ENCODE peak calls at places on chromosome 13, in five cellular contexts. L is left ventricle myocardium inferior, O is IMR-90, Z is esophagus squamous epithelium, H is suprapubic skin. B is an unnamed sample. For H3K4me1, the result is how much of the 10 kb centered on the place peaks cover.

GRCh38 chr13:42594577-42595571 is 20.9 kb downstream of the TNFSF11 start:
- DNase-seq in O (peak), H (no peak), L (no peak), Z (no peak), B (no peak)

GRCh38 chr13:49466240-49466914 is 22.3 kb downstream of the SETDB2 start:
- DNase-seq in Z (no peak), H (no peak), O (no peak), L (no peak), B (no peak)

GRCh38 chr13:27117158-27117557 is 54.5 kb downstream of the USP12 start:
- DNase-seq in Z (no peak), L (no peak), H (no peak), O (peak), B (no peak)

GRCh38 chr13:99722419-99722818 is 221.1 kb downstream of the TM9SF2 start:
- DNase-seq in H (no peak), L (no peak), O (no peak), Z (no peak), B (no peak)

GRCh38 chr13:49499889-49500660 is 4.3 kb downstream of the PHF11 start:
- DNase-seq in H (no peak), L (no peak), O (peak), Z (no peak), B (no peak)

GRCh38 chr13:20964904-20965303 is 62.4 kb upstream of the XPO4 start:
- DNase-seq in O (peak), L (no peak), Z (no peak), H (no peak), B (no peak)

GRCh38 chr13:45895880-45896279 is 44.3 kb upstream of the SIAH3 start:
- DNase-seq in L (no peak), O (no peak), Z (no peak), H (no peak), B (no peak)

GRCh38 chr13:26010487-26011207 is 41.2 kb downstream of the SHISA2 start:
- DNase-seq in L (no peak), Z (no peak), O (no peak), H (no peak), B (no peak)

GRCh38 chr13:45728759-45729158 is 26.6 kb downstream of the CBY2 start:
- DNase-seq in Z (no peak), H (no peak), O (no peak), L (no peak), B (no peak)

GRCh38 chr13:43136940-43137574 is 113.7 kb downstream of the DNAJC15 start:
- DNase-seq in Z (no peak), L (no peak), H (no peak), O (no peak), B (no peak)

GRCh38 chr13:44128522-44128921 is 245.1 kb upstream of the SERP2 start:
- DNase-seq in Z (no peak), L (peak), O (peak), H (no peak), B (no peak)

GRCh38 chr13:94413545-94413944 is 65.9 kb downstream of the DCT start:
- DNase-seq in Z (no peak), H (no peak), L (no peak), O (no peak), B (no peak)

GRCh38 chr13:37414667-37415066 is 183.9 kb downstream of the POSTN start:
- DNase-seq in Z (no peak), L (no peak), O (no peak), H (no peak), B (no peak)

GRCh38 chr13:42836930-42837329 is 55.5 kb downstream of the FAM216B start:
- DNase-seq in H (no peak), Z (no peak), L (no peak), O (peak), B (no peak)

GRCh38 chr13:75687145-75687763 is 51.1 kb downstream of the LMO7 start:
- DNase-seq in Z (no peak), O (peak), H (no peak), L (no peak), B (no peak)

GRCh38 chr13:48334534-48335127 is 31.1 kb downstream of the RB1 start:
- DNase-seq in L (no peak), O (peak), Z (no peak), H (no peak), B (no peak)

GRCh38 chr13:98105929-98106336 is 37.0 kb upstream of the FARP1 start:
- DNase-seq in L (peak), H (no peak), O (peak), Z (no peak), B (no peak)

GRCh38 chr13:71359641-71360040 is 507.4 kb downstream of the DACH1 start:
- DNase-seq in O (no peak), Z (no peak), H (no peak), L (no peak), B (no peak)

GRCh38 chr13:50401721-50402510 is 386.7 kb downstream of the KCNRG start:
- DNase-seq in H (no peak), O (peak), L (no peak), Z (no peak), B (no peak)

GRCh38 chr13:57799624-57800023 is 168.1 kb downstream of the PCDH17 start:
- DNase-seq in Z (no peak), O (no peak), H (no peak), L (no peak), B (no peak)

GRCh38 chr13:42477588-42478190 is 96.3 kb upstream of the TNFSF11 start:
- DNase-seq in O (no peak), H (no peak), Z (no peak), L (peak), B (no peak)

GRCh38 chr13:40340368-40341085 is 325.9 kb downstream of the FOXO1 start:
- DNase-seq in H (no peak), O (no peak), Z (no peak), L (no peak), B (no peak)

GRCh38 chr13:96984061-96984508 is 10.2 kb downstream of the OXGR1 start:
- DNase-seq in Z (no peak), H (no peak), L (no peak), O (no peak), B (peak)

GRCh38 chr13:57725480-57725879 is 93.9 kb downstream of the PCDH17 start:
- DNase-seq in H (no peak), Z (no peak), L (no peak), O (no peak), B (no peak)

GRCh38 chr13:48155850-48156249 is 60.9 kb upstream of the MED4 start:
- DNase-seq in O (peak), H (no peak), L (no peak), Z (no peak), B (no peak)

GRCh38 chr13:34993470-34993869 is 51.4 kb downstream of the NBEA start:
- DNase-seq in H (no peak), O (no peak), L (no peak), Z (no peak), B (no peak)

GRCh38 chr13:23378009-23378632 is 55.4 kb downstream of the SACS start:
- DNase-seq in H (no peak), L (no peak), O (peak), Z (no peak), B (no peak)

GRCh38 chr13:73273737-73274136 is 214.9 kb downstream of the KLF5 start:
- DNase-seq in H (no peak), O (peak), Z (no peak), L (no peak), B (no peak)

GRCh38 chr13:31012285-31013024 is 80.0 kb downstream of the TEX26 start:
- DNase-seq in O (peak), Z (no peak), L (no peak), H (no peak), B (no peak)

DNA sequence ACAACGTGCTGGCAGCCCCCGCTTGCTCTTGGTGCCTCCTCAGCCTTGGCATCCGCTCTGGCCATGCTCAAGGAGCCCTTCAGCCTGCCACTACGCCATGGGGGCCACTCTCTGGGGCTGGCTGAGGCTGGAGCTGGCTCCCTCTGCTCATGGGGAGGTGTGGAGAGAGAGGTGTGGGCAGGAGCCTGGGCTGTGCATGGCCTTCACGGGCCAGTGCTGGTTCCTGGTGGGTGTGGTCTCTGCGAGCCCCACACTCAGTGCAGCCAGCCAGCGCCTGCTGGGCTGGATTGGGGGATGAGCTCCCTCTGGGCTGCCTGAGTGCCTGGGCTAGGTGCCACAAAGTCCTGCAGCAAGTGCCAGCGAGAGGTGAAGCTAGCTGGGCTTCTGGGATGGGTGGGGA is 1289.1 kb downstream of the OLFM4 start:
- DNase-seq in O (no peak), Z (no peak), L (no peak), H (no peak), B (no peak)
- H3K27ac ChIP-seq in O (no peak), Z (no peak), L (no peak), H (no peak), B (no peak)

DNA sequence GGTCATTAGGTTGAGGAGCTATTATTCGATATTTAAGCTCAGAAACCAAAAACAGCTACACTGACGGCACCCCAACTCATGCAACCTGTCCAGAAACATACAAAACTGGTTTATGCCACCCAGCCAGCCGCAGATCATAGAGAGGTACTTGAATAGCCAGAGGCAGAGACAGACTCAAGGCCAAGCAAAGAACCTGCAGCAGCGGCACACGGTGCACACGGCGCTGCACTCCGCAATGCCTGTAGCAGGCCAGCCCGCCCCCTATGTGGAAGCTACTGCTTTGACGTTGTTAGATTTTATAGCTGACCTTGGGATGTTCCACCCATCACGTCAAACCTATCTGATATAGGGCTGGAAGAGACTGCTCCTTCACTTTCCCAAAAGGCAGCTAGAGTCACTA is 11.9 kb upstream of the DHRS12 start:
- DNase-seq in L (no peak), O (no peak), H (no peak), Z (no peak), B (no peak)
- TF ChIP-seq CTCF in L (no peak), O (no peak), H (no peak), Z (no peak), B (no peak)

GRCh38 chr13:24624363-24624762 is 55.8 kb upstream of the ATP12A start:
- DNase-seq in O (no peak), Z (no peak), H (no peak), L (no peak), B (no peak)

GRCh38 chr13:24624801-24625231 is 55.4 kb upstream of the ATP12A start:
- DNase-seq in Z (no peak), L (no peak), H (no peak), O (no peak), B (no peak)

GRCh38 chr13:24625324-24625723 is 54.9 kb upstream of the ATP12A start:
- DNase-seq in Z (no peak), H (no peak), O (no peak), L (no peak), B (no peak)

GRCh38 chr13:24622481-24622880 is 57.7 kb upstream of the ATP12A start:
- DNase-seq in H (no peak), L (no peak), Z (no peak), O (no peak), B (no peak)

DNA sequence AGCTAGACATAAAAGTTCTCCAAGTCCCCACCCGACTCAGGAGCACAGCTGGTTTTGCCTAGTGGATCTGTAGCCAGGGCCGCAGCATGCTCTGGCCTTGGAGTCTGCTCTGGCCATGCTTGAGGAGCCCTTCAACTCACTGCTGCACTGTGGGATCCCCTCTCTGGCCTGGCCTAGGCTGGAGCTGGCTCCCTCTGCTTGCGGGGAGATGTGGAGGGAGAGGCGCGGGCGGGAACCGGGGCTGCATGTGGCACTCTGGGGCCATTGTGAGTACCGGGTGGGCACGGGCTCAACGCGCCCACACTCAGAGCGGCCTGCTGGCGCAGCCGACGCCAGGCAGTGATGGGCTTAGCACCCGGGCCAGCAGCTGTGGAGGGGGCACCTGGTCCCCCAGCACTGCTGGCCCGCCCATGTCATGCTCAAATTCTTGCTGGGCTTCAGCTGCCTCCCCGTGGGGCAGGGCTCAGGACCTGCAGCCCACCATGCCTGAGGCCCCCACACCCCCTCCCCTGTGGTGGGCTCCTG is 57.0 kb upstream of the ATP12A start:
- DNase-seq in H (no peak), Z (no peak), O (no peak), L (no peak), B (no peak)
- H3K4me1 ChIP-seq in H (under half), Z (under half), O (under half), L (under half), B (under half)

GRCh38 chr13:113166266-113166665 is 7.8 kb downstream of the PROZ start:
- DNase-seq in H (no peak), O (no peak), L (no peak), Z (no peak), B (no peak)
- H3K27ac ChIP-seq in H (no peak), O (no peak), L (no peak), Z (no peak), B (no peak)

GRCh38 chr13:111156421-111156820 is 41.3 kb downstream of the ARHGEF7 start:
- DNase-seq in H (no peak), O (no peak), Z (no peak), L (no peak), B (no peak)

GRCh38 chr13:111158136-111158805 is 43.2 kb downstream of the ARHGEF7 start:
- DNase-seq in Z (no peak), O (no peak), H (no peak), L (no peak), B (no peak)

GRCh38 chr13:111152836-111153235 is 37.7 kb downstream of the ARHGEF7 start:
- DNase-seq in O (no peak), Z (no peak), L (no peak), H (no peak), B (no peak)

GRCh38 chr13:111153279-111153976 is 38.3 kb downstream of the ARHGEF7 start:
- DNase-seq in Z (peak), O (peak), L (peak), H (peak), B (peak)

DNA sequence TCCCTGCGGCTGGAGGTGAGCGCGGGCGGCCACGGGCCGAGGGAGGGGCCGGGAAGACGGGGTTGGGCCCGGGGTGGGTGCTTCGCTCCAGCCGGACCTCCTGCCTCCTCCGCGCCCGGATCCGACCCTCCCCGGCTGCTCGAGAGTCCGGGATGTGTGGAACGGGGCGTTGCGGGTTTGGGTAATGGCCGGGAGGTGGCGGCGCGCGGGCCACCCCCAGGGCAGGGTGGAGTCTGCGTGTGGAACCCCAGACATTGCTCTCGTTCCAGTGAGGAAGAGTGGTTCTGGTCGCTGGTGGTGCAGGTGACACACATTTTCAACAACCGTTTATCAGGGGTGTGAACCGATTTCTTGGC is 38.8 kb downstream of the ARHGEF7 start:
- DNase-seq in L (peak), O (no peak), Z (no peak), H (peak), B (no peak)
- TF ChIP-seq CTCF in L (peak), O (no peak), Z (peak), H (no peak), B (no peak)

GRCh38 chr13:28355046-28355821 is 139.7 kb downstream of the FLT1 start:
- DNase-seq in Z (no peak), O (no peak), H (no peak), L (no peak), B (no peak)

GRCh38 chr13:28349901-28350654 is 144.8 kb downstream of the FLT1 start:
- DNase-seq in L (no peak), H (no peak), Z (no peak), O (no peak), B (no peak)

GRCh38 chr13:28355822-28356371 is 139.0 kb downstream of the FLT1 start:
- DNase-seq in L (no peak), Z (no peak), O (peak), H (no peak), B (no peak)

GRCh38 chr13:28356506-28357064 is 138.3 kb downstream of the FLT1 start:
- DNase-seq in Z (no peak), L (no peak), H (no peak), O (no peak), B (no peak)

GRCh38 chr13:28353679-28354078 is 141.2 kb downstream of the FLT1 start:
- DNase-seq in Z (no peak), L (no peak), O (no peak), H (no peak), B (no peak)
- H3K4me1 ChIP-seq in Z (under half), L (half or more), O (under half), H (under half), B (under half)

DNA sequence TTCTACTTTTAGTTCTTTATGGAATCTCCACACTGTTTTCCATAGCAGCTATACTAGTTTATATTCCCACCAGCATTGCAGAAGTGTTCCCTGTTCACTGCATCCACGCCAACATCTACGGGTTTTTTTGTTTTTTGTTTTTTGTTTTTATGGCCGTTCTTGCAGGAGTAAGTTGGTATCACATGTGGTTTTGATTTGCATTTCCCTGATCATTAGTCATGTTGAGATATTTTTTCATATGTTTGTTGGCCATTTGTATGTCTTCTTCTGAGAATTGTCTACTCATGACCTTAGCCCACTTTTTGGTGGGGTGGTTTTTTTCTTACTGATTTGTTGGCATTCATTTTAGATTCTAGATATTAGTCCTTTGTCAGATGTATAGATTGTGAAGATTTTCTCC is 89.7 kb downstream of the FRY start:
- DNase-seq in H (no peak), Z (no peak), O (no peak), L (no peak), B (no peak)
- H3K27ac ChIP-seq in H (no peak), Z (no peak), O (no peak), L (no peak), B (no peak)

B was measured in spleen.